ENCODE peak calls at places on chromosomes 12 and 14, in nine cellular contexts. L is NT2/D1; R is upper lobe of right lung; M is HT-29; H is GM03348; T is GDM1; W is T-helper 17 cell; S is fibroblast of lung; G is activated CD4-positive, alpha-beta T cell treated with anti-CD3 and anti-CD28 coated beads, Interleukin-2, amount 50 U/mL, for 1 hour. A is an unnamed sample.
A peak's percentile ranks its signal among the peaks of the same experiment; 100 is the strongest.

GRCh38 chr14:103199141-103199540 is 75.9 kb downstream of the TNFAIP2 start:
- DNase-seq in L (no peak), R (no peak), M (no peak), H (peak; percentile 75), T (no peak), W (no peak), S (peak; percentile 36), G (no peak), A (no peak)

GRCh38 chr12:128976120-128976519 is 122.8 kb downstream of the GLT1D1 start:
- DNase-seq in L (peak; percentile 57), R (no peak), M (peak; percentile 11), H (no peak), T (no peak), W (no peak), S (no peak), G (no peak), A (no peak)

GRCh38 chr14:100661340-100661712 is 65.4 kb upstream of the DLK1 start:
- DNase-seq in L (no peak), R (no peak), M (no peak), H (no peak), T (no peak), W (no peak), S (no peak), G (no peak), A (no peak)

GRCh38 chr12:53751336-53752191 is at the start of gene CISTR:
- DNase-seq in L (no peak), R (peak; percentile 78), M (no peak), H (peak; percentile 35), T (no peak), W (no peak), S (no peak), G (no peak), A (no peak)

GRCh38 chr14:89422181-89422951 is 5.3 kb upstream of the FOXN3 start:
- DNase-seq in L (no peak), R (no peak), M (peak; percentile 78), H (no peak), T (no peak), W (no peak), S (peak; percentile 66), G (no peak), A (no peak)

GRCh38 chr12:27896419-27896990 is 76.0 kb downstream of the PTHLH start:
- DNase-seq in L (no peak), R (no peak), M (no peak), H (no peak), T (no peak), W (no peak), S (no peak), G (no peak), A (no peak)

GRCh38 chr12:25186038-25186787 is 8.7 kb downstream of the DNAI7 start:
- DNase-seq in L (no peak), R (no peak), M (no peak), H (no peak), T (no peak), W (no peak), S (no peak), G (no peak), A (no peak)

GRCh38 chr12:49358548-49359141 is 8.6 kb upstream of the SPATS2 start:
- DNase-seq in L (no peak), R (peak; percentile 13), M (peak; percentile 89), H (peak; percentile 57), T (peak; percentile 60), W (no peak), S (peak; percentile 81), G (peak; percentile 47), A (peak; percentile 78)

GRCh38 chr12:94749890-94750289 is 99.5 kb upstream of the TMCC3 start:
- DNase-seq in L (no peak), R (no peak), M (no peak), H (no peak), T (no peak), W (no peak), S (no peak), G (no peak), A (no peak)

GRCh38 chr12:94616217-94616729 is 34.1 kb downstream of the TMCC3 start:
- DNase-seq in L (no peak), R (no peak), M (peak; percentile 53), H (no peak), T (no peak), W (no peak), S (no peak), G (no peak), A (peak; percentile 78)

GRCh38 chr12:55188974-55189556 is 31.8 kb upstream of the OR10A7 start:
- DNase-seq in L (peak; percentile 81), R (no peak), M (peak; percentile 89), H (peak; percentile 60), T (peak; percentile 60), W (no peak), S (peak; percentile 83), G (peak; percentile 1), A (peak; percentile 65)

GRCh38 chr14:103628221-103628683 is 759 bp upstream of the KLC1 start:
- DNase-seq in L (no peak), R (peak; percentile 90), M (peak; percentile 53), H (peak; percentile 89), T (no peak), W (peak; percentile 12), S (peak; percentile 77), G (peak; percentile 6), A (peak; percentile 76)

GRCh38 chr12:20567413-20567812 is 127.7 kb upstream of the SLCO1C1 start:
- DNase-seq in L (no peak), R (no peak), M (no peak), H (no peak), T (no peak), W (no peak), S (no peak), G (no peak), A (no peak)

GRCh38 chr14:64387232-64387737 is 868 bp upstream of the MTHFD1 start:
- DNase-seq in L (no peak), R (no peak), M (peak; percentile 36), H (peak; percentile 28), T (no peak), W (no peak), S (peak; percentile 32), G (no peak), A (no peak)

GRCh38 chr14:92572050-92572449 is 58.5 kb downstream of the RIN3 start:
- DNase-seq in L (no peak), R (no peak), M (no peak), H (no peak), T (no peak), W (no peak), S (no peak), G (no peak), A (no peak)

GRCh38 chr14:74695406-74695805 is 17.5 kb downstream of the AREL1 start:
- DNase-seq in L (no peak), R (no peak), M (no peak), H (no peak), T (peak; percentile 11), W (no peak), S (no peak), G (no peak), A (no peak)

GRCh38 chr12:116882742-116883141 is 1.5 kb upstream of the HRK start:
- DNase-seq in L (no peak), R (no peak), M (no peak), H (peak; percentile 63), T (no peak), W (no peak), S (peak; percentile 53), G (no peak), A (no peak)

GRCh38 chr12:61920230-61920629 is 340.0 kb upstream of the USP15 start:
- DNase-seq in L (no peak), R (no peak), M (no peak), H (no peak), T (no peak), W (no peak), S (no peak), G (no peak), A (no peak)

GRCh38 chr14:25757364-25757763 is 707.4 kb upstream of the STXBP6 start:
- DNase-seq in L (no peak), R (no peak), M (no peak), H (no peak), T (no peak), W (no peak), S (no peak), G (no peak), A (no peak)

GRCh38 chr14:94412671-94413638 is 24.6 kb upstream of the SERPINA1 start:
- DNase-seq in L (no peak), R (no peak), M (no peak), H (no peak), T (no peak), W (no peak), S (no peak), G (no peak), A (no peak)

GRCh38 chr12:92987362-92987761 is 58.3 kb upstream of the EEA1 start:
- DNase-seq in L (peak; percentile 51), R (no peak), M (peak; percentile 83), H (peak; percentile 71), T (peak; percentile 19), W (no peak), S (peak; percentile 89), G (no peak), A (peak; percentile 47)

GRCh38 chr14:102086346-102086971 is 385 bp downstream of the HSP90AA1 start:
- DNase-seq in L (no peak), R (no peak), M (peak; percentile 33), H (peak; percentile 80), T (no peak), W (peak; percentile 67), S (peak; percentile 74), G (peak; percentile 58), A (no peak)

GRCh38 chr14:73887704-73888459 is 1.2 kb downstream of the ZNF410 start:
- DNase-seq in L (no peak), R (no peak), M (peak; percentile 13), H (no peak), T (no peak), W (no peak), S (no peak), G (no peak), A (no peak)

GRCh38 chr12:30598889-30599288 is 96.8 kb downstream of the IPO8 start:
- DNase-seq in L (no peak), R (no peak), M (no peak), H (no peak), T (no peak), W (no peak), S (no peak), G (no peak), A (no peak)

GRCh38 chr12:74148849-74149248 is 388.8 kb upstream of the ATXN7L3B start:
- DNase-seq in L (no peak), R (no peak), M (peak; percentile 12), H (no peak), T (no peak), W (no peak), S (no peak), G (no peak), A (no peak)

GRCh38 chr14:55954108-55954507 is 164.1 kb upstream of the PELI2 start:
- DNase-seq in L (no peak), R (no peak), M (no peak), H (no peak), T (no peak), W (no peak), S (no peak), G (no peak), A (no peak)

GRCh38 chr12:47999816-48000215 is 4.5 kb downstream of the COL2A1 start:
- DNase-seq in L (no peak), R (no peak), M (no peak), H (no peak), T (no peak), W (no peak), S (no peak), G (no peak), A (no peak)

GRCh38 chr14:98350213-98350612 is 921.8 kb downstream of the BCL11B start:
- DNase-seq in L (no peak), R (no peak), M (no peak), H (no peak), T (no peak), W (no peak), S (no peak), G (no peak), A (no peak)

GRCh38 chr12:89461190-89461589 is 63.4 kb downstream of the GALNT4 start:
- DNase-seq in L (no peak), R (no peak), M (no peak), H (no peak), T (no peak), W (no peak), S (peak; percentile 27), G (no peak), A (no peak)

GRCh38 chr12:96236221-96236822 is 42.1 kb downstream of the ELK3 start:
- DNase-seq in L (no peak), R (no peak), M (no peak), H (peak; percentile 66), T (no peak), W (peak; percentile 30), S (peak; percentile 92), G (peak; percentile 32), A (no peak)

GRCh38 chr14:50928002-50928635 is 16.2 kb downstream of the PYGL start:
- DNase-seq in L (no peak), R (no peak), M (no peak), H (peak; percentile 90), T (peak; percentile 46), W (no peak), S (peak; percentile 74), G (no peak), A (no peak)

A was measured in Caki2.